ENCODE peak calls at places on chromosomes 2 and 18, in five cellular contexts. G, R, Z, T and B are unnamed samples.
A peak's percentile ranks its signal among the peaks of the same experiment; 100 is the strongest.

GRCh38 chr18:59957957-59958356 is 58.2 kb downstream of the PMAIP1 start:
- DNase-seq in G (peak; percentile 63), R (peak; percentile 54), Z (peak; percentile 68), T (peak; percentile 79), B (no peak)

GRCh38 chr2:186887107-186888090 is 38.4 kb upstream of the ZSWIM2 start:
- DNase-seq in G (no peak), R (no peak), Z (no peak), T (no peak), B (no peak)

GRCh38 chr2:10008809-10009176 is 34.6 kb upstream of the KLF11 start:
- DNase-seq in G (peak; percentile 30), R (no peak), Z (no peak), T (no peak), B (no peak)

GRCh38 chr2:47644351-47644750 is 138.6 kb upstream of the MSH6 start:
- DNase-seq in G (no peak), R (no peak), Z (no peak), T (no peak), B (no peak)

GRCh38 chr2:144332356-144333143 is 187.4 kb downstream of the ZEB2 start:
- DNase-seq in G (peak; percentile 69), R (peak; percentile 87), Z (peak; percentile 83), T (peak; percentile 93), B (peak; percentile 86)

GRCh38 chr2:153519260-153519875 is 40.8 kb upstream of the RPRM start:
- DNase-seq in G (peak; percentile 21), R (no peak), Z (peak; percentile 56), T (peak; percentile 53), B (peak; percentile 64)

GRCh38 chr2:99104006-99104405 is 37.5 kb upstream of the C2orf15 start:
- DNase-seq in G (no peak), R (no peak), Z (no peak), T (no peak), B (no peak)

GRCh38 chr18:12703714-12704113 is 872 bp downstream of the PSMG2 start:
- DNase-seq in G (peak; percentile 23), R (no peak), Z (peak; percentile 15), T (peak; percentile 54), B (no peak)

GRCh38 chr2:147844691-147845607 is at the start of gene ACVR2A:
- DNase-seq in G (peak; percentile 39), R (peak; percentile 43), Z (peak; percentile 44), T (peak; percentile 64), B (peak; percentile 52)

GRCh38 chr2:181203412-181203811 is 223.0 kb downstream of the UBE2E3 start:
- DNase-seq in G (peak; percentile 90), R (no peak), Z (peak; percentile 84), T (no peak), B (no peak)

GRCh38 chr2:177612651-177613050 is 220.1 kb downstream of the AGPS start:
- DNase-seq in G (no peak), R (no peak), Z (no peak), T (no peak), B (no peak)

GRCh38 chr2:143934913-143935310 is 585.0 kb downstream of the ZEB2 start:
- DNase-seq in G (no peak), R (no peak), Z (no peak), T (no peak), B (no peak)

GRCh38 chr2:135052042-135052876 is at the start of gene RAB3GAP1:
- DNase-seq in G (peak; percentile 80), R (peak; percentile 62), Z (peak; percentile 90), T (peak; percentile 86), B (peak; percentile 64)

GRCh38 chr2:2590141-2590540 is 259.1 kb upstream of the MYT1L start:
- DNase-seq in G (no peak), R (no peak), Z (no peak), T (no peak), B (no peak)

GRCh38 chr2:66651295-66651694 is 216.4 kb downstream of the MEIS1 start:
- DNase-seq in G (no peak), R (no peak), Z (no peak), T (no peak), B (no peak)

GRCh38 chr2:234368861-234369261 is 128.0 kb downstream of the ARL4C start:
- DNase-seq in G (peak; percentile 23), R (no peak), Z (peak; percentile 66), T (no peak), B (no peak)

DNA sequence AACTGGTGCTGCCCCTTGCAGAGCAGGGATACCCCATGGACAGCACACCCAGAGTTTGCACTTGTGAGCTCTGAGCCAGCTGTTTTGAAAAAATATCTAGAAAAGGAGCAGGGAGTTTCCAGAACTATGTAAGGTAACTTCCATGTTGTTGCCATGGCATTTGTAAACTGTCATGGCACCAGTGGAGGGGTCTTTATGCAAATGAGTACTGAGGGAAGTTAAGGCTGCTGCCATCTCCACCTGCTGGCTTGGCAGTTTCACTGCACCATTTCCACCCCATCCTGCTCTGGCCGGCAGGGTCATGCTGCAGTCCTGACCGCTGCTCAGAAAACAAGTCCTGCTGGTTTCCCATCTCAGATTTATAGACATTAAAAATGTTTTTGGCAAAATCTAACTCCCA is 52.3 kb upstream of the SNTG2 start:
- DNase-seq in G (no peak), R (no peak), Z (no peak), T (peak; percentile 7), B (no peak)
- TF ChIP-seq CTCF in G (no peak), R (no peak), Z (peak; percentile 17), T (peak; percentile 41), B (peak; percentile 38)

GRCh38 chr2:146821836-146822316 is 1023.0 kb upstream of the ACVR2A start:
- DNase-seq in G (peak; percentile 73), R (no peak), Z (peak; percentile 85), T (no peak), B (no peak)
- TF ChIP-seq CTCF in G (peak; percentile 7), R (no peak), Z (peak; percentile 4), T (no peak), B (no peak)

GRCh38 chr2:64995041-64995440 is 5.8 kb downstream of the SLC1A4 start:
- DNase-seq in G (no peak), R (no peak), Z (no peak), T (no peak), B (no peak)
- TF ChIP-seq CTCF in G (no peak), R (no peak), Z (no peak), T (no peak), B (no peak)

GRCh38 chr2:14642499-14642898 is 10.0 kb downstream of the LRATD1 start:
- DNase-seq in G (no peak), R (no peak), Z (no peak), T (peak; percentile 4), B (no peak)
- TF ChIP-seq CTCF in G (no peak), R (no peak), Z (peak; percentile 8), T (peak; percentile 68), B (peak; percentile 42)

DNA sequence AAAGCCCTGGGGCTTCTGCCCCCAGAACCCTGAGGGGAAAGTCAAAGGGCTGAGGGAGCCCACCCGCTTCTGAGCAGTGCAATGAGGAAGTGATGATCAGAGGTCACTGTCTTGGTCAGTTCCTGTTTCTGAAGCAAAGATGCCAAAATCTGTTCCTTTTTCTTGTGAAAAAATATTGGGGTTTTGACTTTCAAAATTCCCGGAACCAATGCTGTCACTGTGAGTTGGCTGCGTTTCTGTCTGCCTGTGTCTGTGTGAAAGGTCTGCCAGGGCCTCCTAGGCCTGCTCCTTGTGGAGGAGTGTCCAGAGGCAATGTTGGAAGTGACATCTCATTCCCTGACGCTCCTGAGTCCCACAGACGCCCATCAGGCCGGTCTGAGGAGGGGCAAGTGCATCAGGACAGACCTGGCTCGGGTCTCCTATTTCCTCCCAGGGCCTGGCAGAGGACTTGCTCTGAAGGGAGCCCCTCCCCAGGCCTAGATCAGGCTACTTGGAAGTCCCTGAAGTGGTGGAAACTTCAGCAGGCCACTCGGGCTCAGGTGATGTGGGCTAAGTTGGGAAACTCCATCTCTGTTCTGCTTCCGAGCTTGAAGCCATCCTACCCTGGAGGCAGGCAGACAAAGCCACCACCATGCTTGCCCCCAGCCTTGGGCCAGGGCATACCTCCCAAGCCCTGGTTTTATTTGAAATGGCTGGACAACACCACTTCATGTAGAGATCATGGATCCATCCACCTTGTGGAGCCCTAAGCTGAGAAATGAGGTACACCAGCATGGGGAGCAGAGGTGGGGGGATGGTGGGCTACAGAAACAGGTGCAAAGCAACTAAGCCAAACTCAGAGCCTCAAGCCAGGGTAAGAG is 51.0 kb downstream of the PKDCC start:
- DNase-seq in G (no peak), R (no peak), Z (no peak), T (peak; percentile 35), B (no peak)
- TF ChIP-seq CTCF in G (no peak), R (no peak), Z (no peak), T (no peak), B (no peak)

GRCh38 chr2:241947004-241947350 is 77.4 kb downstream of the RTP5 start:
- DNase-seq in G (no peak), R (no peak), Z (no peak), T (no peak), B (no peak)

GRCh38 chr2:241944821-241945220 is 75.3 kb downstream of the RTP5 start:
- DNase-seq in G (no peak), R (no peak), Z (no peak), T (no peak), B (no peak)

GRCh38 chr2:241946306-241947003 is 76.9 kb downstream of the RTP5 start:
- DNase-seq in G (no peak), R (no peak), Z (no peak), T (no peak), B (no peak)

GRCh38 chr2:241945311-241945710 is 75.8 kb downstream of the RTP5 start:
- DNase-seq in G (no peak), R (no peak), Z (no peak), T (no peak), B (no peak)

DNA sequence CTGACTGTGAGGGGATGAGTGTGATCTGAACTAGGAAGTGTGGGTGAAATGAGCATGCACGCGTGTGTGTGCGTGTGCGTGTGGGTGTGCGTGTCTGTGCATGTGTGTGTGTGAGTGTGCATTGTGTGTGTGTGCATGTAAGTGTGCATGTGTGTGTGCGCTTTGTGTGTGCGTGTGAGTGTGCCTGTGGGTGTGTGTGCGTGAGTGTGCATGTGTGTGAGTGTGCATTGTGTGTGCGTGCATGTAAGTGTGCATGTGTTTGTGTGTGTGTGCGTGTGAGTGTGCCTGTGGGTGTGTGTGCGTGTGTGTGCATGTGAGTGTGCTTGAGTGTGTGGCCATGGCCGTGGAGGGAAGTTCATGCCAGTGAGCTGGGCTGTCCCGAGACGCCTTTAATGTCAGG is 76.3 kb downstream of the RTP5 start:
- DNase-seq in G (no peak), R (no peak), Z (no peak), T (no peak), B (no peak)
- TF ChIP-seq CTCF in G (no peak), R (no peak), Z (no peak), T (no peak), B (no peak)

GRCh38 chr2:213284105-213285090 is at the start of gene SPAG16:
- DNase-seq in G (peak; percentile 91), R (peak; percentile 96), Z (peak; percentile 98), T (peak; percentile 99), B (peak; percentile 99)

GRCh38 chr2:213281156-213281555 is 3.1 kb upstream of the SPAG16 start:
- DNase-seq in G (peak; percentile 44), R (no peak), Z (peak; percentile 31), T (no peak), B (no peak)

GRCh38 chr2:213288913-213289700 is 4.8 kb downstream of the SPAG16 start:
- DNase-seq in G (peak; percentile 62), R (no peak), Z (peak; percentile 65), T (no peak), B (no peak)

GRCh38 chr2:213279961-213280360 is 4.3 kb upstream of the SPAG16 start:
- DNase-seq in G (no peak), R (no peak), Z (no peak), T (no peak), B (no peak)

GRCh38 chr2:213285404-213285803 is 1.1 kb downstream of the SPAG16 start:
- DNase-seq in G (no peak), R (no peak), Z (no peak), T (no peak), B (no peak)
- TF ChIP-seq CTCF in G (no peak), R (no peak), Z (no peak), T (no peak), B (no peak)

GRCh38 chr2:235607541-235608199 is 113.8 kb downstream of the AGAP1 start:
- DNase-seq in G (peak; percentile 42), R (no peak), Z (peak; percentile 42), T (no peak), B (no peak)
- TF ChIP-seq CTCF in G (no peak), R (no peak), Z (no peak), T (no peak), B (no peak)